ENCODE peak calls at places on chromosomes 16 and 17, in seven cellular contexts. One of them, this sample, is unnamed. For H3K4me1, the result is how much of the 10 kb centered on the place peaks cover.

GRCh38 chr17:31008374-31009035 is 37.7 kb downstream of the RNF135 start:
- DNase-seq in IMR-90: peak
- DNase-seq in breast epithelium: peak
- DNase-seq in A549: no peak
- DNase-seq in stomach: peak
- DNase-seq in GM12878: no peak
- DNase-seq in body of pancreas: peak
- DNase-seq in this sample: peak

GRCh38 chr17:47719411-47720152 is 13.5 kb upstream of the TBX21 start:
- DNase-seq in IMR-90: peak
- DNase-seq in breast epithelium: no peak
- DNase-seq in A549: no peak
- DNase-seq in stomach: no peak
- DNase-seq in GM12878: no peak
- DNase-seq in body of pancreas: no peak
- DNase-seq in this sample: no peak

GRCh38 chr16:53884748-53885147 is 180.8 kb downstream of the FTO start:
- DNase-seq in IMR-90: peak
- DNase-seq in breast epithelium: no peak
- DNase-seq in A549: no peak
- DNase-seq in stomach: no peak
- DNase-seq in GM12878: no peak
- DNase-seq in body of pancreas: no peak
- DNase-seq in this sample: no peak

GRCh38 chr16:11016993-11017392 is 72.6 kb downstream of the CLEC16A start:
- DNase-seq in IMR-90: peak
- DNase-seq in breast epithelium: no peak
- DNase-seq in A549: peak
- DNase-seq in stomach: peak
- DNase-seq in GM12878: no peak
- DNase-seq in body of pancreas: peak
- DNase-seq in this sample: no peak

GRCh38 chr17:74694081-74694480 is 18.6 kb downstream of the CD300LF start:
- DNase-seq in IMR-90: no peak
- DNase-seq in breast epithelium: no peak
- DNase-seq in A549: no peak
- DNase-seq in stomach: no peak
- DNase-seq in GM12878: no peak
- DNase-seq in body of pancreas: no peak
- DNase-seq in this sample: no peak

GRCh38 chr17:61836266-61837174 is 26.8 kb downstream of the BRIP1 start:
- DNase-seq in IMR-90: peak
- DNase-seq in breast epithelium: no peak
- DNase-seq in A549: no peak
- DNase-seq in stomach: no peak
- DNase-seq in GM12878: no peak
- DNase-seq in body of pancreas: no peak
- DNase-seq in this sample: no peak

GRCh38 chr16:1152651-1153259 is at the start of gene CACNA1H:
- DNase-seq in IMR-90: no peak
- DNase-seq in breast epithelium: no peak
- DNase-seq in A549: peak
- DNase-seq in stomach: no peak
- DNase-seq in GM12878: no peak
- DNase-seq in body of pancreas: no peak
- DNase-seq in this sample: peak

GRCh38 chr16:4613636-4614570 is 785 bp downstream of the UBALD1 start:
- DNase-seq in IMR-90: peak
- DNase-seq in breast epithelium: no peak
- DNase-seq in A549: no peak
- DNase-seq in stomach: no peak
- DNase-seq in GM12878: no peak
- DNase-seq in body of pancreas: peak
- DNase-seq in this sample: no peak

GRCh38 chr17:60135951-60136666 is 13.7 kb upstream of the CA4 start:
- DNase-seq in IMR-90: no peak
- DNase-seq in breast epithelium: no peak
- DNase-seq in A549: no peak
- DNase-seq in stomach: no peak
- DNase-seq in GM12878: no peak
- DNase-seq in body of pancreas: peak
- DNase-seq in this sample: no peak

GRCh38 chr17:60141111-60142018 is 8.4 kb upstream of the CA4 start:
- DNase-seq in IMR-90: peak
- DNase-seq in breast epithelium: no peak
- DNase-seq in A549: no peak
- DNase-seq in stomach: peak
- DNase-seq in GM12878: no peak
- DNase-seq in body of pancreas: peak
- DNase-seq in this sample: no peak

GRCh38 chr17:60137731-60138130 is 12.0 kb upstream of the CA4 start:
- DNase-seq in IMR-90: no peak
- DNase-seq in breast epithelium: no peak
- DNase-seq in A549: no peak
- DNase-seq in stomach: no peak
- DNase-seq in GM12878: no peak
- DNase-seq in body of pancreas: no peak
- DNase-seq in this sample: no peak

GRCh38 chr17:60139438-60140285 is 10.1 kb upstream of the CA4 start:
- DNase-seq in IMR-90: peak
- DNase-seq in breast epithelium: no peak
- DNase-seq in A549: peak
- DNase-seq in stomach: peak
- DNase-seq in GM12878: no peak
- DNase-seq in body of pancreas: peak
- DNase-seq in this sample: peak

GRCh38 chr17:60138769-60139437 is 10.9 kb upstream of the CA4 start:
- DNase-seq in IMR-90: no peak
- DNase-seq in breast epithelium: no peak
- DNase-seq in A549: no peak
- DNase-seq in stomach: no peak
- DNase-seq in GM12878: no peak
- DNase-seq in body of pancreas: no peak
- DNase-seq in this sample: no peak
- TF ChIP-seq CTCF in IMR-90: no peak
- TF ChIP-seq CTCF in breast epithelium: no peak
- TF ChIP-seq CTCF in A549: no peak
- TF ChIP-seq CTCF in stomach: no peak
- TF ChIP-seq CTCF in GM12878: no peak
- TF ChIP-seq CTCF in body of pancreas: no peak
- TF ChIP-seq CTCF in this sample: no peak

GRCh38 chr17:41930009-41930832 is at the start of gene ODAD4:
- DNase-seq in IMR-90: peak
- DNase-seq in breast epithelium: peak
- DNase-seq in A549: peak
- DNase-seq in stomach: peak
- DNase-seq in GM12878: peak
- DNase-seq in body of pancreas: peak
- DNase-seq in this sample: peak
- TF ChIP-seq POLR2A in IMR-90: peak
- TF ChIP-seq POLR2A in breast epithelium: no peak
- TF ChIP-seq POLR2A in A549: peak
- TF ChIP-seq POLR2A in stomach: peak
- TF ChIP-seq POLR2A in GM12878: peak
- TF ChIP-seq POLR2A in body of pancreas: peak
- TF ChIP-seq POLR2A in this sample: peak

GRCh38 chr17:15951368-15952047 is 6.6 kb downstream of the ADORA2B start:
- DNase-seq in IMR-90: no peak
- DNase-seq in breast epithelium: no peak
- DNase-seq in A549: no peak
- DNase-seq in stomach: no peak
- DNase-seq in GM12878: no peak
- DNase-seq in body of pancreas: no peak
- DNase-seq in this sample: no peak

GRCh38 chr17:15954222-15954621 is 9.3 kb downstream of the ADORA2B start:
- DNase-seq in IMR-90: peak
- DNase-seq in breast epithelium: no peak
- DNase-seq in A549: peak
- DNase-seq in stomach: no peak
- DNase-seq in GM12878: no peak
- DNase-seq in body of pancreas: no peak
- DNase-seq in this sample: no peak

GRCh38 chr17:15955793-15956541 is 11.0 kb downstream of the ADORA2B start:
- DNase-seq in IMR-90: no peak
- DNase-seq in breast epithelium: no peak
- DNase-seq in A549: no peak
- DNase-seq in stomach: no peak
- DNase-seq in GM12878: no peak
- DNase-seq in body of pancreas: no peak
- DNase-seq in this sample: no peak

GRCh38 chr17:15952048-15952532 is 7.2 kb downstream of the ADORA2B start:
- DNase-seq in IMR-90: no peak
- DNase-seq in breast epithelium: no peak
- DNase-seq in A549: no peak
- DNase-seq in stomach: no peak
- DNase-seq in GM12878: no peak
- DNase-seq in body of pancreas: no peak
- DNase-seq in this sample: no peak

GRCh38 chr17:15952916-15953865 is 8.3 kb downstream of the ADORA2B start:
- DNase-seq in IMR-90: no peak
- DNase-seq in breast epithelium: no peak
- DNase-seq in A549: no peak
- DNase-seq in stomach: no peak
- DNase-seq in GM12878: no peak
- DNase-seq in body of pancreas: no peak
- DNase-seq in this sample: no peak
- H3K4me1 ChIP-seq in IMR-90: under half
- H3K4me1 ChIP-seq in breast epithelium: under half
- H3K4me1 ChIP-seq in A549: under half
- H3K4me1 ChIP-seq in stomach: under half
- H3K4me1 ChIP-seq in GM12878: under half
- H3K4me1 ChIP-seq in body of pancreas: under half
- H3K4me1 ChIP-seq in this sample: under half

DNA sequence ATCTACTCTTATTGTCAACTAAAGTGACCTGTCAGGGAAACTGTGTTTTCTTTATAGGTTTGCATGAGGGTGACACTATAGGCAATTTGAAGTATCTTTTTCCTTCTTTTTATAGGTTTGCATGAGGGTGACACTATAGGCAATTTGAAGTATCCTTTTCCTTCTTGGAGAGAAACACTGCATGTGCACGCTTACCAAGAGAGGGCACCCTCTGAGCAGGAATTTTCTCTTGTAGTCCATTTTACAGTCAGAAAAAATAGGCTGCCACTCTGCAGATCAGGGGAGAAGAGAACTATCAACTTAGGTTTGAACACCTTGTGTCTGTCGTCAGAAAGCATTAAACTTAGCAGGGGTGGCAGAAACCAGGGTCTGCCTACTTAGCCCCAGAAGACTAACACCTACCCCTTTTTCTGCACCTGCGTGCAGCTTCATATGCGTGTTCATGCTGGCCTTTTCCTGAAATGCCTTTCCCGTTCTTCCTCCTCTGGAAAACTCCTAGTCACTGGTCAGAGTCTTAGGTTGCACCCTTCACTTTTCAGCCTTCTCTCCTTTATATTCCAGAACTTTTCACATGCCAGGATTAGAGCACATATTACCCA is 16.4 kb upstream of the SMIM36 start:
- DNase-seq in IMR-90: peak
- DNase-seq in breast epithelium: no peak
- DNase-seq in A549: peak
- DNase-seq in stomach: no peak
- DNase-seq in GM12878: no peak
- DNase-seq in body of pancreas: no peak
- DNase-seq in this sample: no peak
- TF ChIP-seq CTCF in IMR-90: peak
- TF ChIP-seq CTCF in breast epithelium: peak
- TF ChIP-seq CTCF in A549: peak
- TF ChIP-seq CTCF in stomach: no peak
- TF ChIP-seq CTCF in GM12878: peak
- TF ChIP-seq CTCF in body of pancreas: peak
- TF ChIP-seq CTCF in this sample: peak

GRCh38 chr17:82496529-82497434 is 22.8 kb upstream of the FOXK2 start:
- DNase-seq in IMR-90: peak
- DNase-seq in breast epithelium: peak
- DNase-seq in A549: peak
- DNase-seq in stomach: peak
- DNase-seq in GM12878: peak
- DNase-seq in body of pancreas: peak
- DNase-seq in this sample: peak
- TF ChIP-seq POLR2A in IMR-90: peak
- TF ChIP-seq POLR2A in breast epithelium: peak
- TF ChIP-seq POLR2A in A549: peak
- TF ChIP-seq POLR2A in stomach: no peak
- TF ChIP-seq POLR2A in GM12878: peak
- TF ChIP-seq POLR2A in body of pancreas: peak
- TF ChIP-seq POLR2A in this sample: no peak

DNA sequence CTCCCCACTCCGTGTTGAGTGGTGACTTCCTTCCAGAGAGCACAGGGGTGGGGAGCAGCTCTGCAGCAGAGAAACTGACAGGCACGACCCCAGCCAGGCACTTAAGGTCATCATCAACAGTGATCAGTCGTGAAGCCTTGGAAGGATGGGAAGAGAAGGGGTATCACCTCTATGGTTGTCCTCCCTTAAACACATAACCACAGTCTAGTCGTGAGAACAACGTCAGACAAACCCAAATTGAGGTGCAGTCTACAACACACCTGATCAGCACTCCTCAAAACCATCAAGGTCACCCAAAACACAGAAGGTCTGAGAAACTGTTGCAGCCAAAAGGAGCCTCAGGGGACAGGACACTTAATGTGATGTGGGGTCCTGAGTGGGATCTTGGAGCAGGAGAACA is 68.3 kb downstream of the MPRIP start:
- DNase-seq in IMR-90: no peak
- DNase-seq in breast epithelium: no peak
- DNase-seq in A549: no peak
- DNase-seq in stomach: no peak
- DNase-seq in GM12878: no peak
- DNase-seq in body of pancreas: no peak
- DNase-seq in this sample: no peak
- H3K4me1 ChIP-seq in IMR-90: under half
- H3K4me1 ChIP-seq in breast epithelium: under half
- H3K4me1 ChIP-seq in A549: half or more
- H3K4me1 ChIP-seq in stomach: half or more
- H3K4me1 ChIP-seq in GM12878: under half
- H3K4me1 ChIP-seq in body of pancreas: half or more
- H3K4me1 ChIP-seq in this sample: half or more

GRCh38 chr17:45648642-45649041 is 135.5 kb upstream of the CRHR1 start:
- DNase-seq in IMR-90: no peak
- DNase-seq in breast epithelium: no peak
- DNase-seq in A549: no peak
- DNase-seq in stomach: no peak
- DNase-seq in GM12878: no peak
- DNase-seq in body of pancreas: no peak
- DNase-seq in this sample: no peak
- TF ChIP-seq CTCF in IMR-90: no peak
- TF ChIP-seq CTCF in breast epithelium: no peak
- TF ChIP-seq CTCF in A549: no peak
- TF ChIP-seq CTCF in stomach: no peak
- TF ChIP-seq CTCF in GM12878: no peak
- TF ChIP-seq CTCF in body of pancreas: no peak
- TF ChIP-seq CTCF in this sample: no peak